ENCODE peak calls at places on chromosomes 4 and X, in nine cellular contexts. One of them, this sample, is unnamed.

GRCh38 chr4:101699441-101700117 is 91.0 kb upstream of the BANK1 start:
- DNase-seq in hippocampal formation: no peak
- DNase-seq in brain microvascular endothelial cell: no peak
- DNase-seq in cardiac septum: no peak
- DNase-seq in kidney: no peak
- DNase-seq in stimulated activated naive B cell treated with anti-CD40 and anti-IgM and Interleukin-4, amounts not matched to agents 10 μg/mL and 1 μg/mL and 100 μg/mL, for 72 hours: no peak
- DNase-seq in SW480: no peak
- DNase-seq in NCI-H2029: no peak
- DNase-seq in HFFc6: no peak
- DNase-seq in this sample: no peak

GRCh38 chr4:125704726-125705125 is 390.0 kb downstream of the FAT4 start:
- DNase-seq in stimulated activated naive B cell treated with anti-CD40 and anti-IgM and Interleukin-4, amounts not matched to agents 10 μg/mL and 1 μg/mL and 100 μg/mL, for 72 hours: no peak
- DNase-seq in brain microvascular endothelial cell: no peak
- DNase-seq in SW480: no peak
- DNase-seq in HFFc6: peak; percentile 41
- DNase-seq in NCI-H2029: no peak
- DNase-seq in hippocampal formation: no peak
- DNase-seq in cardiac septum: no peak
- DNase-seq in kidney: no peak
- DNase-seq in this sample: no peak

GRCh38 chr4:150160473-150160872 is 82.2 kb downstream of the DCLK2 start:
- DNase-seq in HFFc6: no peak
- DNase-seq in stimulated activated naive B cell treated with anti-CD40 and anti-IgM and Interleukin-4, amounts not matched to agents 10 μg/mL and 1 μg/mL and 100 μg/mL, for 72 hours: no peak
- DNase-seq in kidney: no peak
- DNase-seq in brain microvascular endothelial cell: no peak
- DNase-seq in cardiac septum: no peak
- DNase-seq in NCI-H2029: no peak
- DNase-seq in hippocampal formation: no peak
- DNase-seq in SW480: no peak
- DNase-seq in this sample: no peak

GRCh38 chrX:23287191-23287764 is 47.4 kb upstream of the PTCHD1 start:
- DNase-seq in hippocampal formation: no peak
- DNase-seq in brain microvascular endothelial cell: no peak
- DNase-seq in SW480: no peak
- DNase-seq in kidney: no peak
- DNase-seq in stimulated activated naive B cell treated with anti-CD40 and anti-IgM and Interleukin-4, amounts not matched to agents 10 μg/mL and 1 μg/mL and 100 μg/mL, for 72 hours: no peak
- DNase-seq in NCI-H2029: no peak
- DNase-seq in HFFc6: no peak
- DNase-seq in cardiac septum: no peak
- DNase-seq in this sample: peak; percentile 2

GRCh38 chr4:17336069-17336468 is 175.8 kb downstream of the QDPR start:
- DNase-seq in HFFc6: no peak
- DNase-seq in brain microvascular endothelial cell: no peak
- DNase-seq in SW480: no peak
- DNase-seq in kidney: no peak
- DNase-seq in NCI-H2029: no peak
- DNase-seq in cardiac septum: no peak
- DNase-seq in hippocampal formation: no peak
- DNase-seq in stimulated activated naive B cell treated with anti-CD40 and anti-IgM and Interleukin-4, amounts not matched to agents 10 μg/mL and 1 μg/mL and 100 μg/mL, for 72 hours: no peak
- DNase-seq in this sample: no peak

GRCh38 chr4:117740736-117741135 is 293.6 kb upstream of the NDST3 start:
- DNase-seq in hippocampal formation: no peak
- DNase-seq in NCI-H2029: no peak
- DNase-seq in kidney: no peak
- DNase-seq in HFFc6: no peak
- DNase-seq in cardiac septum: no peak
- DNase-seq in brain microvascular endothelial cell: no peak
- DNase-seq in SW480: no peak
- DNase-seq in stimulated activated naive B cell treated with anti-CD40 and anti-IgM and Interleukin-4, amounts not matched to agents 10 μg/mL and 1 μg/mL and 100 μg/mL, for 72 hours: no peak
- DNase-seq in this sample: no peak

GRCh38 chr4:85446462-85446861 is 28.5 kb upstream of the ARHGAP24 start:
- DNase-seq in stimulated activated naive B cell treated with anti-CD40 and anti-IgM and Interleukin-4, amounts not matched to agents 10 μg/mL and 1 μg/mL and 100 μg/mL, for 72 hours: no peak
- DNase-seq in brain microvascular endothelial cell: no peak
- DNase-seq in NCI-H2029: no peak
- DNase-seq in cardiac septum: no peak
- DNase-seq in HFFc6: no peak
- DNase-seq in hippocampal formation: no peak
- DNase-seq in kidney: no peak
- DNase-seq in SW480: no peak
- DNase-seq in this sample: no peak

GRCh38 chr4:25896782-25897539 is 17.1 kb upstream of the SMIM20 start:
- DNase-seq in NCI-H2029: no peak
- DNase-seq in hippocampal formation: no peak
- DNase-seq in brain microvascular endothelial cell: no peak
- DNase-seq in kidney: no peak
- DNase-seq in cardiac septum: no peak
- DNase-seq in HFFc6: no peak
- DNase-seq in stimulated activated naive B cell treated with anti-CD40 and anti-IgM and Interleukin-4, amounts not matched to agents 10 μg/mL and 1 μg/mL and 100 μg/mL, for 72 hours: no peak
- DNase-seq in SW480: no peak
- DNase-seq in this sample: no peak

GRCh38 chr4:63717384-63717783 is 691.9 kb downstream of the TECRL start:
- DNase-seq in NCI-H2029: no peak
- DNase-seq in hippocampal formation: no peak
- DNase-seq in SW480: no peak
- DNase-seq in HFFc6: no peak
- DNase-seq in stimulated activated naive B cell treated with anti-CD40 and anti-IgM and Interleukin-4, amounts not matched to agents 10 μg/mL and 1 μg/mL and 100 μg/mL, for 72 hours: no peak
- DNase-seq in brain microvascular endothelial cell: no peak
- DNase-seq in cardiac septum: no peak
- DNase-seq in kidney: no peak
- DNase-seq in this sample: no peak

GRCh38 chr4:174437324-174437723 is 85.0 kb downstream of the HPGD start:
- DNase-seq in NCI-H2029: no peak
- DNase-seq in kidney: no peak
- DNase-seq in hippocampal formation: no peak
- DNase-seq in cardiac septum: no peak
- DNase-seq in SW480: no peak
- DNase-seq in stimulated activated naive B cell treated with anti-CD40 and anti-IgM and Interleukin-4, amounts not matched to agents 10 μg/mL and 1 μg/mL and 100 μg/mL, for 72 hours: no peak
- DNase-seq in brain microvascular endothelial cell: peak; percentile 47
- DNase-seq in HFFc6: no peak
- DNase-seq in this sample: no peak

GRCh38 chr4:20662851-20663250 is 37.4 kb upstream of the PACRGL start:
- DNase-seq in hippocampal formation: no peak
- DNase-seq in stimulated activated naive B cell treated with anti-CD40 and anti-IgM and Interleukin-4, amounts not matched to agents 10 μg/mL and 1 μg/mL and 100 μg/mL, for 72 hours: no peak
- DNase-seq in brain microvascular endothelial cell: peak; percentile 14
- DNase-seq in kidney: no peak
- DNase-seq in HFFc6: no peak
- DNase-seq in NCI-H2029: no peak
- DNase-seq in cardiac septum: no peak
- DNase-seq in SW480: no peak
- DNase-seq in this sample: no peak

This sample was measured in Right ventricle myocardium inferior.